ENCODE peak calls at places on chromosomes 7 and 10, in four cellular contexts. One of them, this sample, is unnamed.

GRCh38 chr10:9069136-9069535 is 1014.6 kb downstream of the GATA3 start:
- DNase-seq in cardiac fibroblast: no peak
- DNase-seq in Calu3: no peak
- DNase-seq in dorsolateral prefrontal cortex: no peak
- DNase-seq in this sample: no peak

GRCh38 chr7:5455581-5456222 is 32.1 kb upstream of the TNRC18 start:
- DNase-seq in cardiac fibroblast: no peak
- DNase-seq in Calu3: no peak
- DNase-seq in dorsolateral prefrontal cortex: no peak
- DNase-seq in this sample: no peak

GRCh38 chr10:51718804-51719291 is 19.5 kb upstream of the CSTF2T start:
- DNase-seq in cardiac fibroblast: peak
- DNase-seq in Calu3: no peak
- DNase-seq in dorsolateral prefrontal cortex: no peak
- DNase-seq in this sample: no peak

GRCh38 chr7:130290745-130291144 is 2.2 kb upstream of the CPA4 start:
- DNase-seq in cardiac fibroblast: peak
- DNase-seq in Calu3: peak
- DNase-seq in dorsolateral prefrontal cortex: no peak
- DNase-seq in this sample: no peak

GRCh38 chr7:150340875-150341262 is 560 bp downstream of the RARRES2 start:
- DNase-seq in cardiac fibroblast: no peak
- DNase-seq in Calu3: no peak
- DNase-seq in dorsolateral prefrontal cortex: no peak
- DNase-seq in this sample: no peak

GRCh38 chr10:13262433-13262832 is 28.3 kb upstream of the UCMA start:
- DNase-seq in cardiac fibroblast: no peak
- DNase-seq in Calu3: no peak
- DNase-seq in dorsolateral prefrontal cortex: no peak
- DNase-seq in this sample: no peak

GRCh38 chr7:25901658-25902057 is 250.3 kb upstream of the NFE2L3 start:
- DNase-seq in cardiac fibroblast: no peak
- DNase-seq in Calu3: no peak
- DNase-seq in dorsolateral prefrontal cortex: no peak
- DNase-seq in this sample: no peak

GRCh38 chr10:30691601-30692015 is 62.1 kb upstream of the LYZL2 start:
- DNase-seq in cardiac fibroblast: no peak
- DNase-seq in Calu3: no peak
- DNase-seq in dorsolateral prefrontal cortex: no peak
- DNase-seq in this sample: no peak

GRCh38 chr7:25995893-25996529 is 156.0 kb upstream of the NFE2L3 start:
- DNase-seq in cardiac fibroblast: no peak
- DNase-seq in Calu3: peak
- DNase-seq in dorsolateral prefrontal cortex: no peak
- DNase-seq in this sample: no peak

GRCh38 chr10:4812952-4813351 is 13.1 kb upstream of the AKR1E2 start:
- DNase-seq in cardiac fibroblast: peak
- DNase-seq in Calu3: peak
- DNase-seq in dorsolateral prefrontal cortex: no peak
- DNase-seq in this sample: no peak

GRCh38 chr7:1343551-1343950 is 110.9 kb downstream of the UNCX start:
- DNase-seq in cardiac fibroblast: no peak
- DNase-seq in Calu3: no peak
- DNase-seq in dorsolateral prefrontal cortex: no peak
- DNase-seq in this sample: no peak

GRCh38 chr10:47440207-47440606 is 43.7 kb downstream of the ANXA8 start:
- DNase-seq in cardiac fibroblast: peak
- DNase-seq in Calu3: no peak
- DNase-seq in dorsolateral prefrontal cortex: no peak
- DNase-seq in this sample: no peak

GRCh38 chr10:5983813-5984212 is 6.5 kb upstream of the IL15RA start:
- DNase-seq in cardiac fibroblast: no peak
- DNase-seq in Calu3: no peak
- DNase-seq in dorsolateral prefrontal cortex: no peak
- DNase-seq in this sample: no peak

GRCh38 chr7:121305109-121305508 is 23.7 kb upstream of the WNT16 start:
- DNase-seq in cardiac fibroblast: peak
- DNase-seq in Calu3: no peak
- DNase-seq in dorsolateral prefrontal cortex: no peak
- DNase-seq in this sample: no peak

GRCh38 chr10:46555713-46556514 is 544 bp downstream of the GPRIN2 start:
- DNase-seq in cardiac fibroblast: no peak
- DNase-seq in Calu3: peak
- DNase-seq in dorsolateral prefrontal cortex: peak
- DNase-seq in this sample: no peak

GRCh38 chr10:50621981-50622496 is 1.7 kb downstream of the SGMS1 start:
- DNase-seq in cardiac fibroblast: peak
- DNase-seq in Calu3: peak
- DNase-seq in dorsolateral prefrontal cortex: peak
- DNase-seq in this sample: peak

GRCh38 chr10:23148214-23148613 is 43.9 kb upstream of the PTF1A start:
- DNase-seq in cardiac fibroblast: no peak
- DNase-seq in Calu3: no peak
- DNase-seq in dorsolateral prefrontal cortex: no peak
- DNase-seq in this sample: no peak

GRCh38 chr10:644943-645334 is 44.5 kb downstream of the DIP2C start:
- DNase-seq in cardiac fibroblast: no peak
- DNase-seq in Calu3: no peak
- DNase-seq in dorsolateral prefrontal cortex: no peak
- DNase-seq in this sample: no peak

GRCh38 chr7:50791363-50791762 is 8.7 kb upstream of the GRB10 start:
- DNase-seq in cardiac fibroblast: no peak
- DNase-seq in Calu3: no peak
- DNase-seq in dorsolateral prefrontal cortex: no peak
- DNase-seq in this sample: no peak

GRCh38 chr7:117313582-117313981 is 9.3 kb downstream of the WNT2 start:
- DNase-seq in cardiac fibroblast: no peak
- DNase-seq in Calu3: no peak
- DNase-seq in dorsolateral prefrontal cortex: no peak
- DNase-seq in this sample: no peak

GRCh38 chr10:114766470-114766869 is 55.1 kb upstream of the FHIP2A start:
- DNase-seq in cardiac fibroblast: no peak
- DNase-seq in Calu3: peak
- DNase-seq in dorsolateral prefrontal cortex: no peak
- DNase-seq in this sample: no peak

GRCh38 chr10:697097-697875 is 7.8 kb upstream of the DIP2C start:
- DNase-seq in cardiac fibroblast: no peak
- DNase-seq in Calu3: no peak
- DNase-seq in dorsolateral prefrontal cortex: no peak
- DNase-seq in this sample: no peak

GRCh38 chr10:48316236-48316635 is 9.8 kb downstream of the MAPK8 start:
- DNase-seq in cardiac fibroblast: no peak
- DNase-seq in Calu3: peak
- DNase-seq in dorsolateral prefrontal cortex: no peak
- DNase-seq in this sample: no peak

GRCh38 chr10:67046507-67046906 is 120.7 kb downstream of the LRRTM3 start:
- DNase-seq in cardiac fibroblast: no peak
- DNase-seq in Calu3: no peak
- DNase-seq in dorsolateral prefrontal cortex: no peak
- DNase-seq in this sample: no peak

GRCh38 chr10:36671607-36672006 is 453.8 kb upstream of the ANKRD30A start:
- DNase-seq in cardiac fibroblast: peak
- DNase-seq in Calu3: no peak
- DNase-seq in dorsolateral prefrontal cortex: no peak
- DNase-seq in this sample: no peak

GRCh38 chr7:121480566-121481335 is 84.6 kb upstream of the FAM3C start:
- DNase-seq in cardiac fibroblast: no peak
- DNase-seq in Calu3: no peak
- DNase-seq in dorsolateral prefrontal cortex: no peak
- DNase-seq in this sample: no peak

GRCh38 chr10:35079763-35080162 is 10.4 kb downstream of the CUL2 start:
- DNase-seq in cardiac fibroblast: peak
- DNase-seq in Calu3: no peak
- DNase-seq in dorsolateral prefrontal cortex: no peak
- DNase-seq in this sample: no peak

GRCh38 chr7:12303096-12303495 is 92.0 kb downstream of the TMEM106B start:
- DNase-seq in cardiac fibroblast: no peak
- DNase-seq in Calu3: no peak
- DNase-seq in dorsolateral prefrontal cortex: no peak
- DNase-seq in this sample: no peak

GRCh38 chr10:47286116-47286505 is 13.9 kb upstream of the GDF10 start:
- DNase-seq in cardiac fibroblast: no peak
- DNase-seq in Calu3: no peak
- DNase-seq in dorsolateral prefrontal cortex: no peak
- DNase-seq in this sample: no peak

GRCh38 chr10:26721561-26721960 is 24.1 kb downstream of the PDSS1 start:
- DNase-seq in cardiac fibroblast: no peak
- DNase-seq in Calu3: no peak
- DNase-seq in dorsolateral prefrontal cortex: no peak
- DNase-seq in this sample: no peak

GRCh38 chr10:69406816-69407580 is 9.7 kb downstream of the TACR2 start:
- DNase-seq in cardiac fibroblast: no peak
- DNase-seq in Calu3: no peak
- DNase-seq in dorsolateral prefrontal cortex: no peak
- DNase-seq in this sample: no peak

GRCh38 chr10:69718951-69719350 is 82.8 kb upstream of the COL13A1 start:
- DNase-seq in cardiac fibroblast: no peak
- DNase-seq in Calu3: no peak
- DNase-seq in dorsolateral prefrontal cortex: no peak
- DNase-seq in this sample: no peak

GRCh38 chr7:131016230-131016629 is 282.2 kb upstream of the KLF14 start:
- DNase-seq in cardiac fibroblast: no peak
- DNase-seq in Calu3: no peak
- DNase-seq in dorsolateral prefrontal cortex: no peak
- DNase-seq in this sample: no peak

GRCh38 chr10:103523683-103524082 is 30.2 kb downstream of the NEURL1 start:
- DNase-seq in cardiac fibroblast: no peak
- DNase-seq in Calu3: no peak
- DNase-seq in dorsolateral prefrontal cortex: no peak
- DNase-seq in this sample: no peak

GRCh38 chr10:17227367-17228080 is 517 bp upstream of the VIM start:
- DNase-seq in cardiac fibroblast: peak
- DNase-seq in Calu3: no peak
- DNase-seq in dorsolateral prefrontal cortex: no peak
- DNase-seq in this sample: no peak
- TF ChIP-seq CTCF in cardiac fibroblast: peak
- TF ChIP-seq CTCF in Calu3: peak
- TF ChIP-seq CTCF in dorsolateral prefrontal cortex: peak
- TF ChIP-seq CTCF in this sample: peak

GRCh38 chr7:132697032-132697431 is 120.8 kb upstream of the PLXNA4 start:
- DNase-seq in cardiac fibroblast: no peak
- DNase-seq in Calu3: no peak
- DNase-seq in dorsolateral prefrontal cortex: no peak
- DNase-seq in this sample: no peak
- TF ChIP-seq CTCF in cardiac fibroblast: no peak
- TF ChIP-seq CTCF in Calu3: no peak
- TF ChIP-seq CTCF in dorsolateral prefrontal cortex: no peak
- TF ChIP-seq CTCF in this sample: no peak

GRCh38 chr10:102064868-102065560 is at the start of gene HPS6:
- DNase-seq in cardiac fibroblast: peak
- DNase-seq in Calu3: peak
- DNase-seq in dorsolateral prefrontal cortex: peak
- DNase-seq in this sample: peak
- TF ChIP-seq CTCF in cardiac fibroblast: no peak
- TF ChIP-seq CTCF in Calu3: no peak
- TF ChIP-seq CTCF in dorsolateral prefrontal cortex: peak
- TF ChIP-seq CTCF in this sample: no peak

GRCh38 chr7:100119075-100119700 is at the start of the genes CNPY4 and TAF6:
- DNase-seq in cardiac fibroblast: peak
- DNase-seq in Calu3: peak
- DNase-seq in dorsolateral prefrontal cortex: peak
- DNase-seq in this sample: peak
- TF ChIP-seq CTCF in cardiac fibroblast: no peak
- TF ChIP-seq CTCF in Calu3: no peak
- TF ChIP-seq CTCF in dorsolateral prefrontal cortex: no peak
- TF ChIP-seq CTCF in this sample: no peak

GRCh38 chr7:100827330-100828226 is at the start of gene EPHB4:
- DNase-seq in cardiac fibroblast: peak
- DNase-seq in Calu3: peak
- DNase-seq in dorsolateral prefrontal cortex: no peak
- DNase-seq in this sample: peak
- TF ChIP-seq CTCF in cardiac fibroblast: peak
- TF ChIP-seq CTCF in Calu3: peak
- TF ChIP-seq CTCF in dorsolateral prefrontal cortex: no peak
- TF ChIP-seq CTCF in this sample: no peak

GRCh38 chr7:16420649-16421332 is 547 bp downstream of the CRPPA start:
- DNase-seq in cardiac fibroblast: peak
- DNase-seq in Calu3: peak
- DNase-seq in dorsolateral prefrontal cortex: peak
- DNase-seq in this sample: no peak
- TF ChIP-seq CTCF in cardiac fibroblast: peak
- TF ChIP-seq CTCF in Calu3: peak
- TF ChIP-seq CTCF in dorsolateral prefrontal cortex: peak
- TF ChIP-seq CTCF in this sample: no peak

GRCh38 chr7:148204639-148205292 is 385.8 kb upstream of the C7orf33 start:
- DNase-seq in cardiac fibroblast: no peak
- DNase-seq in Calu3: no peak
- DNase-seq in dorsolateral prefrontal cortex: no peak
- DNase-seq in this sample: no peak

GRCh38 chr7:148211641-148212040 is 378.9 kb upstream of the C7orf33 start:
- DNase-seq in cardiac fibroblast: no peak
- DNase-seq in Calu3: no peak
- DNase-seq in dorsolateral prefrontal cortex: no peak
- DNase-seq in this sample: no peak

GRCh38 chr7:148214101-148214500 is 376.5 kb upstream of the C7orf33 start:
- DNase-seq in cardiac fibroblast: no peak
- DNase-seq in Calu3: no peak
- DNase-seq in dorsolateral prefrontal cortex: no peak
- DNase-seq in this sample: no peak

GRCh38 chr7:148209643-148210042 is 380.9 kb upstream of the C7orf33 start:
- DNase-seq in cardiac fibroblast: no peak
- DNase-seq in Calu3: no peak
- DNase-seq in dorsolateral prefrontal cortex: no peak
- DNase-seq in this sample: no peak
- TF ChIP-seq CTCF in cardiac fibroblast: no peak
- TF ChIP-seq CTCF in Calu3: no peak
- TF ChIP-seq CTCF in dorsolateral prefrontal cortex: no peak
- TF ChIP-seq CTCF in this sample: no peak

GRCh38 chr7:138000081-138000701 is 1.7 kb downstream of the CREB3L2 start:
- DNase-seq in cardiac fibroblast: peak
- DNase-seq in Calu3: no peak
- DNase-seq in dorsolateral prefrontal cortex: no peak
- DNase-seq in this sample: no peak
- TF ChIP-seq CTCF in cardiac fibroblast: no peak
- TF ChIP-seq CTCF in Calu3: no peak
- TF ChIP-seq CTCF in dorsolateral prefrontal cortex: no peak
- TF ChIP-seq CTCF in this sample: no peak

GRCh38 chr7:34184466-34184865 is 279.1 kb downstream of the BMPER start:
- DNase-seq in cardiac fibroblast: peak
- DNase-seq in Calu3: no peak
- DNase-seq in dorsolateral prefrontal cortex: no peak
- DNase-seq in this sample: no peak
- TF ChIP-seq CTCF in cardiac fibroblast: peak
- TF ChIP-seq CTCF in Calu3: no peak
- TF ChIP-seq CTCF in dorsolateral prefrontal cortex: no peak
- TF ChIP-seq CTCF in this sample: no peak